ENCODE peak calls at places on chromosome 10, in nine cellular contexts. K, M, G, C, A, Y, V, I and P are unnamed samples.

GRCh38 chr10:34906021-34906965 is 91.2 kb upstream of the PARD3 start:
- DNase-seq in K (no peak), M (no peak), G (no peak), C (no peak), A (peak), Y (no peak), V (peak), I (peak), P (peak)

GRCh38 chr10:110721406-110722038 is 77.4 kb downstream of the RBM20 start:
- DNase-seq in K (no peak), M (no peak), G (no peak), C (no peak), A (no peak), Y (no peak), V (no peak), I (no peak), P (no peak)

GRCh38 chr10:132689721-132690360 is 96.1 kb downstream of the NKX6-2 start:
- DNase-seq in K (peak), M (no peak), G (no peak), C (no peak), A (peak), Y (no peak), V (no peak), I (no peak), P (peak)

GRCh38 chr10:110447886-110448285 is 49.8 kb upstream of the DUSP5 start:
- DNase-seq in K (no peak), M (no peak), G (no peak), C (no peak), A (no peak), Y (no peak), V (peak), I (no peak), P (no peak)

GRCh38 chr10:61781969-61782403 is 119.3 kb downstream of the CABCOCO1 start:
- DNase-seq in K (no peak), M (peak), G (no peak), C (no peak), A (no peak), Y (no peak), V (no peak), I (no peak), P (no peak)

GRCh38 chr10:29590598-29591415 is 44.0 kb downstream of the SVIL start:
- DNase-seq in K (no peak), M (peak), G (no peak), C (no peak), A (no peak), Y (no peak), V (peak), I (peak), P (no peak)

GRCh38 chr10:131575877-131576276 is 264.4 kb upstream of the TCERG1L start:
- DNase-seq in K (no peak), M (no peak), G (no peak), C (no peak), A (no peak), Y (no peak), V (no peak), I (no peak), P (no peak)

GRCh38 chr10:24255115-24255895 is 46.4 kb downstream of the KIAA1217 start:
- DNase-seq in K (no peak), M (no peak), G (no peak), C (no peak), A (peak), Y (no peak), V (no peak), I (no peak), P (no peak)

GRCh38 chr10:132443605-132443997 is 46.6 kb downstream of the PWWP2B start:
- DNase-seq in K (no peak), M (no peak), G (peak), C (peak), A (no peak), Y (peak), V (peak), I (peak), P (no peak)

GRCh38 chr10:3464760-3465405 is 292.3 kb upstream of the PITRM1 start:
- DNase-seq in K (no peak), M (no peak), G (no peak), C (no peak), A (no peak), Y (no peak), V (peak), I (no peak), P (no peak)

GRCh38 chr10:122461729-122462532 is 578 bp downstream of the HTRA1 start:
- DNase-seq in K (peak), M (no peak), G (no peak), C (no peak), A (no peak), Y (no peak), V (no peak), I (no peak), P (no peak)

GRCh38 chr10:119903946-119904666 is 11.6 kb downstream of the SEC23IP start:
- DNase-seq in K (no peak), M (no peak), G (no peak), C (no peak), A (no peak), Y (no peak), V (no peak), I (no peak), P (no peak)

GRCh38 chr10:47025540-47026300 is 114.5 kb downstream of the PTPN20 start:
- DNase-seq in K (peak), M (no peak), G (no peak), C (no peak), A (no peak), Y (no peak), V (peak), I (peak), P (peak)

GRCh38 chr10:61302124-61302523 is 151.1 kb downstream of the TMEM26 start:
- DNase-seq in K (no peak), M (no peak), G (no peak), C (no peak), A (no peak), Y (no peak), V (no peak), I (peak), P (no peak)

GRCh38 chr10:16117305-16117695 is 257.0 kb upstream of the MINDY3 start:
- DNase-seq in K (no peak), M (no peak), G (no peak), C (no peak), A (no peak), Y (no peak), V (no peak), I (no peak), P (no peak)

GRCh38 chr10:116241642-116242405 is 31.2 kb downstream of the GFRA1 start:
- DNase-seq in K (no peak), M (no peak), G (no peak), C (no peak), A (no peak), Y (no peak), V (no peak), I (peak), P (no peak)

GRCh38 chr10:4804505-4804904 is 21.5 kb upstream of the AKR1E2 start:
- DNase-seq in K (no peak), M (no peak), G (no peak), C (no peak), A (no peak), Y (no peak), V (peak), I (no peak), P (no peak)

GRCh38 chr10:15661574-15661973 is 58.1 kb downstream of the ITGA8 start:
- DNase-seq in K (no peak), M (no peak), G (no peak), C (no peak), A (no peak), Y (no peak), V (no peak), I (peak), P (no peak)

GRCh38 chr10:87594864-87595263 is 64.8 kb upstream of the PAPSS2 start:
- DNase-seq in K (no peak), M (no peak), G (no peak), C (no peak), A (no peak), Y (no peak), V (peak), I (peak), P (no peak)

GRCh38 chr10:8473205-8473604 is 418.7 kb downstream of the GATA3 start:
- DNase-seq in K (no peak), M (no peak), G (no peak), C (peak), A (no peak), Y (no peak), V (peak), I (no peak), P (no peak)

GRCh38 chr10:31619410-31620095 is 300.5 kb downstream of the ZEB1 start:
- DNase-seq in K (peak), M (no peak), G (no peak), C (no peak), A (no peak), Y (no peak), V (no peak), I (no peak), P (no peak)

GRCh38 chr10:15379043-15379442 is 8.0 kb upstream of the FAM171A1 start:
- DNase-seq in K (no peak), M (no peak), G (no peak), C (no peak), A (no peak), Y (no peak), V (no peak), I (no peak), P (no peak)

GRCh38 chr10:68598978-68599753 is 39.0 kb downstream of the TET1 start:
- DNase-seq in K (peak), M (no peak), G (no peak), C (no peak), A (peak), Y (no peak), V (peak), I (peak), P (peak)

GRCh38 chr10:17673517-17674051 is 29.6 kb downstream of the STAM start:
- DNase-seq in K (no peak), M (peak), G (no peak), C (no peak), A (peak), Y (no peak), V (peak), I (peak), P (no peak)

GRCh38 chr10:128026620-128027281 is 99.5 kb downstream of the MKI67 start:
- DNase-seq in K (no peak), M (no peak), G (no peak), C (no peak), A (no peak), Y (no peak), V (no peak), I (no peak), P (no peak)

GRCh38 chr10:132306951-132307751 is 599 bp downstream of the STK32C start:
- DNase-seq in K (peak), M (no peak), G (peak), C (peak), A (peak), Y (no peak), V (no peak), I (peak), P (peak)

GRCh38 chr10:124290095-124290795 is 128.5 kb downstream of the OAT start:
- DNase-seq in K (peak), M (no peak), G (no peak), C (no peak), A (peak), Y (no peak), V (peak), I (peak), P (peak)

GRCh38 chr10:69839696-69840345 is 38.1 kb downstream of the COL13A1 start:
- DNase-seq in K (no peak), M (peak), G (no peak), C (no peak), A (no peak), Y (no peak), V (peak), I (peak), P (no peak)

GRCh38 chr10:97197030-97197500 is 11.3 kb upstream of the SLIT1 start:
- DNase-seq in K (no peak), M (no peak), G (no peak), C (no peak), A (no peak), Y (no peak), V (no peak), I (no peak), P (no peak)

GRCh38 chr10:4767033-4767814 is 58.8 kb upstream of the AKR1E2 start:
- DNase-seq in K (no peak), M (peak), G (no peak), C (peak), A (no peak), Y (no peak), V (peak), I (peak), P (no peak)